ENCODE peak calls at places on chromosome 2, in four cellular contexts. J is HFFc6, T is right lobe of liver, W is kidney. N is an unnamed sample.
A peak's percentile ranks its signal among the peaks of the same experiment; 100 is the strongest.

GRCh38 chr2:69652206-69652605 is 8.7 kb upstream of the AAK1 start:
- DNase-seq in J (peak; percentile 96), T (no peak), W (no peak), N (no peak)

GRCh38 chr2:42792583-42793313 is at the start of gene HAAO:
- DNase-seq in J (no peak), T (no peak), W (peak; percentile 87), N (no peak)

GRCh38 chr2:204842731-204843490 is 297.6 kb downstream of the PARD3B start:
- DNase-seq in J (peak; percentile 91), T (no peak), W (no peak), N (no peak)

GRCh38 chr2:219521066-219521880 is 7.0 kb downstream of the ASIC4 start:
- DNase-seq in J (no peak), T (no peak), W (no peak), N (no peak)

GRCh38 chr2:226334981-226335720 is 464.5 kb downstream of the IRS1 start:
- DNase-seq in J (peak; percentile 7), T (no peak), W (no peak), N (no peak)

GRCh38 chr2:113720167-113720566 is 36.3 kb downstream of the SLC35F5 start:
- DNase-seq in J (no peak), T (no peak), W (no peak), N (no peak)

GRCh38 chr2:225164406-225165048 is 122.3 kb upstream of the DOCK10 start:
- DNase-seq in J (no peak), T (no peak), W (no peak), N (no peak)

GRCh38 chr2:84776011-84776410 is 104.9 kb downstream of the TRABD2A start:
- DNase-seq in J (no peak), T (no peak), W (no peak), N (no peak)

GRCh38 chr2:50952596-50952995 is 79.3 kb downstream of the NRXN1 start:
- DNase-seq in J (no peak), T (no peak), W (no peak), N (no peak)

GRCh38 chr2:69692424-69692823 is 48.9 kb upstream of the AAK1 start:
- DNase-seq in J (peak; percentile 52), T (no peak), W (no peak), N (no peak)

GRCh38 chr2:164485541-164485940 is 135.7 kb downstream of the GRB14 start:
- DNase-seq in J (no peak), T (no peak), W (no peak), N (no peak)

GRCh38 chr2:238928520-238929241 is 80.8 kb downstream of the TWIST2 start:
- DNase-seq in J (no peak), T (no peak), W (peak; percentile 50), N (peak; percentile 57)

GRCh38 chr2:64652231-64653173 is 1.2 kb downstream of the SERTAD2 start:
- DNase-seq in J (peak; percentile 40), T (peak; percentile 53), W (no peak), N (no peak)

GRCh38 chr2:229825476-229825875 is 96.3 kb downstream of the TRIP12 start:
- DNase-seq in J (no peak), T (no peak), W (no peak), N (no peak)

GRCh38 chr2:223042704-223043118 is 9.3 kb upstream of the KCNE4 start:
- DNase-seq in J (peak; percentile 29), T (no peak), W (no peak), N (no peak)

GRCh38 chr2:231321556-231322334 is 73.8 kb upstream of the B3GNT7 start:
- DNase-seq in J (no peak), T (peak; percentile 56), W (no peak), N (peak; percentile 7)

GRCh38 chr2:185813707-185814106 is 75.1 kb downstream of the FSIP2 start:
- DNase-seq in J (no peak), T (no peak), W (no peak), N (no peak)

GRCh38 chr2:37586663-37587409 is 84.6 kb downstream of the CDC42EP3 start:
- DNase-seq in J (no peak), T (no peak), W (no peak), N (no peak)

GRCh38 chr2:58448065-58448507 is 207.0 kb upstream of the FANCL start:
- DNase-seq in J (peak; percentile 63), T (peak; percentile 69), W (no peak), N (no peak)
- TF ChIP-seq CTCF in J (peak; percentile 77), T (peak; percentile 52), W (peak; percentile 25), N (peak; percentile 79)

DNA sequence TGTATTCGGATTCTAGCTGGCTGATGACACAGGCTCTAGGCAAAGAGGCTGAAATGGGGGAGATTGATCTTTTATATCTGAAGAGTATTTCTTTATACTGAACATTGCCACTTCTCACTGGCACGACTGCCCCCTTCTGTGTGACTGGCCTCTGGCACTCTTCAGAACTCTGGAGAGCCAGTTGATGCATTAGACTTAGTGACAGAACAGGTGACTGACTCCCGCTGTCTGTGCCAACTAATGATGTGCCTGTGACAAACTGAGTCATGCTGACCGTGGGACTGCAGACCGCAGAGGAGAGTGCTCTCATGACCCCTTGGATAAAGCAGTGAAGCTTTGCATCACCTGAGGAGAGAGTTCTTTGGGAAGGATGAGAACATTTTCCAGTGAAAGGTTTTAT is 14.4 kb downstream of the MGAT5 start:
- DNase-seq in J (no peak), T (no peak), W (no peak), N (no peak)
- TF ChIP-seq CTCF in J (no peak), T (no peak), W (no peak), N (no peak)

DNA sequence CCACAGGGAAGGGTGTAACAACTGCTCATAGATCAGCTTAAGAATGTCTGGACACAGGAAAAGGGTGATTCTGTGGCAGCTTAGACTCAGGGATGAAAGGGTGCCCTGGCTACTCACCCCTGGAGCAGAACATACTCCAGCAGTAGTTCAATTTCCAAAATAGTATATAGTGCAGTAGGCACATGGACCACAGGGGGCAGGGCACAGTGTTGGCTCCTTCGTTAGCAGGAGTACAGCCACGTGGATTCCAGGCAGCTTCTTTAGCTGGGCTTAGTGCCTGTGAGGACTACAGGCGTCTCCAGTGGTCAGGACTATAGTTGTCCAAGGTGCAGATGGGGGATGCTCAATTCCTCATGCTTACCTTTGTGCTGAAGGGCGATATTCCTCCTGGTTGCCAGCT is 277.5 kb upstream of the DDX18 start:
- DNase-seq in J (no peak), T (no peak), W (no peak), N (no peak)
- TF ChIP-seq CTCF in J (no peak), T (no peak), W (no peak), N (no peak)

GRCh38 chr2:148561389-148561788 is 83.2 kb upstream of the EPC2 start:
- DNase-seq in J (no peak), T (no peak), W (no peak), N (no peak)

GRCh38 chr2:148567716-148568115 is 76.8 kb upstream of the EPC2 start:
- DNase-seq in J (no peak), T (no peak), W (no peak), N (no peak)

GRCh38 chr2:148568597-148568996 is 76.0 kb upstream of the EPC2 start:
- DNase-seq in J (no peak), T (no peak), W (no peak), N (no peak)

GRCh38 chr2:148569221-148569620 is 75.3 kb upstream of the EPC2 start:
- DNase-seq in J (no peak), T (no peak), W (no peak), N (no peak)

DNA sequence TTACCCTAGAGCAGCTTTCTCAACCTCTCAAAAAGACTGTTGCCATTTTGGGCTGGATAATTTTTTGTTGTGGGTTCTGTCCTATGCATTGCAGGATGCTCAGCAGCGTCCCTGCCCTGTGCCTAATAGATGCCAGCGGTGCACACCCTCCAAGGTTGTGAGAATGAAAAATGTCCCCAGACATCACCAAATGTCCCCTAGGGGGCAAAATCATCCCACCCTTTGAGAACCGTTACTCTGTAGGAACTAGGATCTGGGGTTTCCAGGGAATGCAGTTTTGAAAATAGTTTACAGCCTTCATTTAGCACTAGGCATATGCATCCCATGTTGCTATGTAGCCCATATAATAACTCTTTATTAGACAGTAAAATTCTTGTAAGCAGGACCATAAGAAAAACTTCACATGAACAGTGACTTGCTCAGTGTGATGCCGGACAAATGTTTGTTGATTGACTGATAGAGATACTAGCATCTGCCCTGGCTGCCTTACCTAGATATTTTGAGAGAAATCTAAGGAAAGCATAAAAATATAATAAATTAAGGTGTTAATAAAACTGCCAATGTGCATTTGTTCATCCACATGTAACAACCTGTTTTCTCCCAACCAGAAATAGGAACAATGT is 79.2 kb upstream of the EPC2 start:
- DNase-seq in J (no peak), T (no peak), W (no peak), N (no peak)
- TF ChIP-seq CTCF in J (peak; percentile 32), T (peak; percentile 23), W (no peak), N (peak; percentile 63)

DNA sequence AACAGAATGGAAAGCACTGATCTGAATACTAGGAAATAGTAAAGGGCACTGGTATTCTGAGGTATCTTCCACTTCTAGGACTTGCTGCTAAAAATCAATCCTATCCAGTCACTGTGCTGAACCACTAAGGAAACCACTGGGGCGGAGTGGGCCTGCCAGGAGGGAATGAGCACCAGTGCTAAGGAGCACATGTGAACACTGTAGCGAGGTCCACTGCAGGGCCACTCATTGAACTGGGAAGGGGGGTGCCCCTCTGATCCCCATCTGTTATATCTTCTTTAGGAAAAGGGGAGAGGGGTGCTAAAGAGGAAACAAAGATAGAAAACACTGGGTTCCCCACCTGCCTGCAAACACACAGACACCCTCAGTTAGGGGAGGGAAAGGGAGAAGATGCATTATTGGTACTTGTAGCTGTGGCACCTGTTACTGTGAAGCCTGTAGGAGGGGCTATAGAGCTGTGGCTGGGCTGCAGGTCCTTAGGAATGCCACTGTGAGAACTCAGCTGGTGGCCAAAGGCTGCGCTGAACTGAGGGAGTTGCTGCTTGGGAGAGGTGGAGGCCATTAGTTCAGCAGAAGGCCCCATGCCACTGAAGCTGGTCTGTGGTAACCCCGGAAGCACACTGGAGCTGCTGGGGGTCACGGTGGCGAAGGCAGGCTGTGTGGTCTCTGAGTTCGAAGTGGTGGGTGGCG is 81.8 kb downstream of the INO80D start:
- DNase-seq in J (peak; percentile 12), T (no peak), W (no peak), N (no peak)
- TF ChIP-seq CTCF in J (peak; percentile 44), T (peak; percentile 11), W (peak; percentile 54), N (peak; percentile 44)

GRCh38 chr2:96305091-96305978 is at the start of gene SNRNP200:
- DNase-seq in J (peak; percentile 74), T (peak; percentile 88), W (peak; percentile 95), N (peak; percentile 90)
- TF ChIP-seq CTCF in J (no peak), T (no peak), W (no peak), N (no peak)

GRCh38 chr2:177296047-177296446 is 31.5 kb upstream of the NFE2L2 start:
- DNase-seq in J (peak; percentile 16), T (no peak), W (no peak), N (no peak)
- TF ChIP-seq CTCF in J (peak; percentile 74), T (peak; percentile 42), W (peak; percentile 39), N (peak; percentile 81)

GRCh38 chr2:73112913-73113633 is at the start of gene RAB11FIP5:
- DNase-seq in J (peak; percentile 87), T (peak; percentile 88), W (peak; percentile 91), N (no peak)
- TF ChIP-seq CTCF in J (peak; percentile 22), T (peak; percentile 2), W (no peak), N (peak; percentile 41)